ENCODE peak calls at places on chromosomes 2 and 18, in six cellular contexts. S is choroid plexus epithelial cell, L is natural killer cell, G is cardiac fibroblast, O is right lobe of liver, Z is coronary artery. J is an unnamed sample.

GRCh38 chr2:188524519-188525113 is 232.9 kb downstream of the GULP1 start:
- DNase-seq in O (no peak), L (no peak), G (peak), Z (no peak), S (peak), J (no peak)

GRCh38 chr2:29219374-29219773 is 104.2 kb downstream of the CLIP4 start:
- DNase-seq in L (no peak), G (no peak), O (no peak), Z (peak), S (no peak), J (no peak)

GRCh38 chr2:122034797-122035196 is 279.3 kb downstream of the TSN start:
- DNase-seq in Z (no peak), O (no peak), G (no peak), L (no peak), S (no peak), J (no peak)

GRCh38 chr18:46696268-46696667 is 39.2 kb upstream of the LOXHD1 start:
- DNase-seq in Z (no peak), L (no peak), S (no peak), G (no peak), O (no peak), J (no peak)

GRCh38 chr2:27316655-27317412 is 6.1 kb downstream of the MPV17 start:
- DNase-seq in S (no peak), G (no peak), Z (no peak), L (no peak), O (no peak), J (no peak)

GRCh38 chr2:9135804-9136558 is 70.6 kb upstream of the ASAP2 start:
- DNase-seq in S (peak), O (no peak), Z (no peak), L (no peak), G (peak), J (no peak)

GRCh38 chr18:31857516-31858106 is 85.3 kb downstream of the TRAPPC8 start:
- DNase-seq in Z (no peak), L (no peak), G (no peak), O (no peak), S (no peak), J (no peak)

GRCh38 chr2:239145106-239145505 is 255.7 kb downstream of the HDAC4 start:
- DNase-seq in G (no peak), O (no peak), L (no peak), S (no peak), Z (no peak), J (no peak)

GRCh38 chr2:6994569-6994968 is 77.4 kb downstream of the RNF144A start:
- DNase-seq in O (no peak), L (no peak), S (no peak), G (no peak), Z (no peak), J (no peak)

GRCh38 chr2:46097714-46098480 is 199.3 kb upstream of the EPAS1 start:
- DNase-seq in L (no peak), Z (no peak), O (no peak), S (peak), G (peak), J (no peak)

GRCh38 chr18:52459890-52460289 is 119.9 kb downstream of the DCC start:
- DNase-seq in Z (no peak), L (no peak), G (no peak), S (no peak), O (no peak), J (no peak)

GRCh38 chr2:134777593-134777992 is 58.8 kb upstream of the TMEM163 start:
- DNase-seq in O (no peak), S (no peak), G (no peak), L (no peak), Z (no peak), J (no peak)

GRCh38 chr18:30908381-30908780 is 134.2 kb downstream of the DSC3 start:
- DNase-seq in Z (no peak), S (peak), O (no peak), L (no peak), G (no peak), J (no peak)

GRCh38 chr2:237625216-237625705 is 2.1 kb upstream of the LRRFIP1 start:
- DNase-seq in O (no peak), G (no peak), Z (no peak), S (no peak), L (no peak), J (no peak)

GRCh38 chr2:240622631-240623235 is 2.5 kb upstream of the GPR35 start:
- DNase-seq in S (peak), G (no peak), Z (no peak), L (no peak), O (peak), J (no peak)

GRCh38 chr18:26721876-26722581 is 143.5 kb downstream of the AQP4 start:
- DNase-seq in O (no peak), L (no peak), S (no peak), Z (no peak), G (no peak), J (no peak)

GRCh38 chr2:112050311-112050710 is 4.8 kb upstream of the TMEM87B start:
- DNase-seq in L (no peak), S (no peak), G (no peak), Z (no peak), O (no peak), J (no peak)

GRCh38 chr2:154914606-154915005 is 216.1 kb downstream of the KCNJ3 start:
- DNase-seq in Z (no peak), O (no peak), G (no peak), L (no peak), S (no peak), J (no peak)

GRCh38 chr2:183059561-183059960 is 19.0 kb upstream of the DUSP19 start:
- DNase-seq in L (no peak), Z (no peak), G (peak), O (no peak), S (peak), J (no peak)

GRCh38 chr2:31254237-31255203 is 20.6 kb downstream of the EHD3 start:
- DNase-seq in G (no peak), O (no peak), L (no peak), S (no peak), Z (no peak), J (no peak)

GRCh38 chr2:221153226-221153625 is 418.9 kb downstream of the EPHA4 start:
- DNase-seq in Z (no peak), G (no peak), S (no peak), L (no peak), O (no peak), J (no peak)

GRCh38 chr2:100675855-100676254 is 113.1 kb downstream of the PDCL3 start:
- DNase-seq in S (no peak), O (no peak), G (no peak), L (no peak), Z (peak), J (no peak)

GRCh38 chr18:7415081-7415894 is 151.8 kb upstream of the PTPRM start:
- DNase-seq in O (no peak), G (no peak), S (peak), Z (no peak), L (no peak), J (no peak)

GRCh38 chr2:113211226-113212105 is 37.7 kb downstream of the PSD4 start:
- DNase-seq in G (peak), O (no peak), S (no peak), Z (no peak), L (no peak), J (no peak)

DNA sequence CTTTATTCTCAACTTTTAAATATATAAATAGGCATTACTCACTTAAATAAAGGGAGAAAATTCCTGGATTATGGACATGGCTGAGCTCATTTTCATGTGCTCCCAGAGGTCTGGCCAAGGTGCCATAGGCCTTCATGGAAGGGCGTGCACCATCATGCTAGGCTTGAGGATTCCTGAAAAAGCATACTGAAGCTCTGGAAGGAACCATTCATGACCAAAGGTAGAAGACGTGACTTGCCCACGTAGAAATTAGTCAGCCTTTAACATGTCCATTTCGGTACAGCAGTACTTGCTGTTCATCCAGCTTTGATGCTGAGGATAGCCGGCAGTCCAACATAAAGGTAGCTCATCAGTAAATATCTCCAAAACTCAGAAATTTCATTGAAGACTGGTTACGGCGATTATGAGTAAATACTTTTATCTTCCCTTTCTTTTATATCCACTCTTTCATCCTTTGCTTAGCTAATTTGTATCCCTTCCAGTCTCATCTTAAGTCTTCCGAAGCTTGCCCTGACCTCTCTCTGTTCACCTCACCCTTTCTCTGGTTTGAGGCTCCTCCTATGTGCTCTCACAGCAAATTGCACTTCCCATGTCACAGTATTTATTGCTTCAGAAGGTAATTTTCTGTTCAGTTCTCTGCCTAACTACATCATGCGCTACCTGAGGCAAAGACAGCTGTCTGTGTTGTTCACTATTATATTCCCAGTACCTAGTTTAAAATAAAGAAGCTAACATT is 32.3 kb upstream of the ASNSD1 start:
- DNase-seq in Z (no peak), G (peak), O (no peak), S (peak), L (no peak), J (no peak)
- TF ChIP-seq CTCF in Z (no peak), G (no peak), O (peak), S (peak), L (no peak), J (no peak)

GRCh38 chr2:222547108-222547507 is 108.8 kb downstream of the FARSB start:
- DNase-seq in L (no peak), S (no peak), O (no peak), G (no peak), Z (no peak), J (no peak)

GRCh38 chr2:222545821-222546540 is 109.9 kb downstream of the FARSB start:
- DNase-seq in S (no peak), L (no peak), G (no peak), Z (no peak), O (no peak), J (no peak)

GRCh38 chr2:222554511-222554910 is 101.4 kb downstream of the FARSB start:
- DNase-seq in L (no peak), S (no peak), O (no peak), G (no peak), Z (no peak), J (no peak)

GRCh38 chr2:222548997-222549396 is 106.9 kb downstream of the FARSB start:
- DNase-seq in G (no peak), Z (no peak), S (peak), O (no peak), L (no peak), J (no peak)
- TF ChIP-seq CTCF in G (no peak), Z (no peak), S (no peak), O (no peak), L (no peak), J (no peak)

GRCh38 chr2:74105413-74105812 is 42.3 kb downstream of the BOLA3 start:
- DNase-seq in S (no peak), G (no peak), O (no peak), Z (no peak), L (no peak), J (no peak)

GRCh38 chr2:74107071-74107470 is 40.6 kb downstream of the BOLA3 start:
- DNase-seq in G (no peak), L (no peak), S (no peak), O (no peak), Z (no peak), J (no peak)

GRCh38 chr2:74103763-74104162 is 43.9 kb downstream of the BOLA3 start:
- DNase-seq in L (no peak), Z (no peak), G (no peak), O (no peak), S (no peak), J (no peak)

GRCh38 chr2:74102516-74102915 is 45.2 kb downstream of the BOLA3 start:
- DNase-seq in Z (no peak), L (no peak), O (no peak), G (no peak), S (no peak), J (no peak)

DNA sequence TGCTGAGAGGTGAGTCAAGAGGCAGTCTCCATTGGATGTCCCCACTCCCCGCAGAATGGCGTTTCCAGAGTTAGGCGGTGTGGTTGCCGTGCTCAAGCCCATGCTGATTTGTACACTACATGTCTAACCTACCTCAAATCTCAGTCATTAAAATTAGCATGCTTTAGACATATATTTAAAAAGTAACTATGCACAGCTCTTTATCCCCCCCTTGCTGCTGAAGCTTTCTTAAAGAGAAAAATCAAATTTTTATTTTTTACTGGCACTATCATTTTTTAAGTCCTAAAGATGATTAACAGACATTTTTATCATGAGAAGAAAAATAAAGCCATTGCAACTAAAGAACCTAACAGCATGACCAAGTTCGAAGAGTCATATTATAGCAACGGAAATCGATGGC is 42.9 kb downstream of the BOLA3 start:
- DNase-seq in G (peak), Z (no peak), L (no peak), S (peak), O (no peak), J (no peak)
- TF ChIP-seq CTCF in G (peak), Z (no peak), L (peak), S (peak), O (peak), J (no peak)

DNA sequence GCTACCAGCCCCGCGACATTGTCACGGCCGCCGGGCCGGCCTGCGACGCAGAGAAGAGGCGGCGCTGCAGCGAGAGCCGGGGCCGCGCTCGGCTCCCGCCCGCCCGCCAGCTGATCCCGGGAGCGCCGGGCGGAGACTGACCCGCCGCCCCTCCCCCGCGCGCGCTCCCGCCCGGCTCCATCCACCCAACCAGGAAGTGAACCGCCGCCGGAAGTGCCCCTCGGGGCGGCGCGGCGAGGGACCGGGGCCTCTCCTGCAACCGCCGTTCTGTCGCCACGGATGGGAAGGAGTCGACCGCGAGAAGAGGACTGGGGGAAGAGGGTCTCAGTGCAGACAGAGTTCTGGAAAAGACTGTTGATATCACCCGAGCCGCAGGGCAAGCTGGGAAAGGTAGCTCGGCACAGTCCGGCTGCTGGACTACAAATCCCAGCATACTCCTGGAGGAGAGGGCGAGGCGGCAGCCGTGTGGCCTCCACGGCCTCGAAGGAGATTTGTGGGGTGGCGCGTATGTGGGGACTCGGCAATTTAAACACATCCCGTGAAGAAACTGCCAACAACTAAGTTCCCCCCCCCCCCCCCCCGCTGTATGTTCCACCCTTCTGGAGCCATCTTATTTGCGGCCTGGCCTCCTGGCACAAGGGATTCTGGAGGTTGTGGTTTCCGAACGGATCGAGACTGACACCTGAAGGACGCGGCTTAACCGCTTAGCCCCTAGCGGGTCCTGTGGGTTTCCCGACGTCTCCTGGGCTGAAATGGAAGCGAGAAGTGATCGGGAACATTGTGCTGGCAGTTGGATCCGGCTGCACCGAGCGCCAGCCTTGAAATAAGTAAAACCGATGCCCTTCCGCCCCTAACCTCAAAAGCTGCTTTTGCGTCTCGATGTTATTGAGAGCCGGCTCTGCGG is at the start of gene AAK1:
- DNase-seq in L (peak), G (peak), S (peak), Z (peak), O (peak), J (peak)
- TF ChIP-seq CTCF in L (no peak), G (no peak), S (peak), Z (no peak), O (no peak), J (no peak)

DNA sequence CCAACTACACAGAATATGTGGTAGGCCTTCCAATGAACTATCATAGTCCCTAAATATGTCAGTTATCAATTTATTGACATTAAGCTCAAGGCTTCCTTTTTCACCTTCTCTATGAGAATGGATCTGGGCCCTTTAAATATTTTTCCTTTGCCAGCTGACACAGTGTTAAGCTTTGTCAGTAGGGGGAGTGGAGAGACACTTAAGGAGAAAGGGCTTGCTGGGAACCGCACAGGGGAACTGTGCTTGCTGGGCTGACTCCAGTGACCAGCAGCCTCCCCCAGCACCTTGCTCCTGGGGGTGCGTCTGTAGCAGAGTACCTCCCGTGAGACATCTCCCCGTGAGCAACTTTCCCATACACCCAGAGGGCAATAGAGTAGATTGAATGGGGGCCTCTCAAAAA is 6.5 kb upstream of the PTPN2 start:
- DNase-seq in L (no peak), O (no peak), Z (no peak), S (no peak), G (peak), J (no peak)
- TF ChIP-seq CTCF in L (no peak), O (peak), Z (no peak), S (peak), G (peak), J (no peak)

GRCh38 chr2:11320698-11321492 is 23.5 kb downstream of the ROCK2 start:
- DNase-seq in S (peak), L (no peak), O (no peak), G (no peak), Z (no peak), J (no peak)
- TF ChIP-seq CTCF in S (peak), L (no peak), O (no peak), G (no peak), Z (no peak), J (peak)

GRCh38 chr2:79530443-79530842 is 17.6 kb downstream of the CTNNA2 start:
- DNase-seq in Z (no peak), G (no peak), O (no peak), L (no peak), S (no peak), J (no peak)
- TF ChIP-seq CTCF in Z (no peak), G (no peak), O (peak), L (no peak), S (no peak), J (peak)

DNA sequence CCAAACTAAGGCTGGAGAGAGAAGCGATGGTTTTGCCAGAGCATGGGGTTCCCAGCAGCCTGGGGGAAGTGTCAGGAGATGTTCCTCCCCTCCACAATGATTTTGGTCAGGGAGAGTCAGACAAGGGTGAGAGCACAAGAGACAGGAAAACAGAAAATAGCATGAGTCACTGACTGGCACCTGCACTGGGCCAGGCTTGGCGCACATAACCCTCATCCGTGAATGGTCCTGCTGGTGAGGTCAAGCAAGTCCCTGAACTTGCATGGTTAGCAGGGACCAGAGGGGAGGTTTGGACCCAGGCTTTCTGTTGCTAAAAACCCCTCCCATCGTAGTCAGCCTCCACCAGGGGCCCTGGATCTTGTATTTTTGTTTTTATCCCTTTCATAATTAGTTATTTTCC is 174.5 kb upstream of the MYT1L start:
- DNase-seq in S (no peak), L (no peak), G (no peak), O (no peak), Z (no peak), J (no peak)
- TF ChIP-seq CTCF in S (no peak), L (no peak), G (no peak), O (no peak), Z (no peak), J (no peak)

GRCh38 chr2:65070172-65070830 is 14.1 kb downstream of the CEP68 start:
- DNase-seq in O (no peak), S (peak), G (peak), Z (peak), L (no peak), J (no peak)
- TF ChIP-seq CTCF in O (no peak), S (peak), G (peak), Z (no peak), L (no peak), J (no peak)